ENCODE peak calls at places on chromosomes 6 and 20, in ten cellular contexts. G is SW480; E is stimulated activated CD8-positive, alpha-beta memory T cell treated with anti-CD3 and anti-CD28 coated beads, Interleukin-7, amount 100 ng/mL, for 48 hours; P is osteocyte; L is HL-60; N is LHCN-M2; J is OCI-LY7; X is SK-N-SH; K is sciatic nerve; Y is lower leg skin. A is an unnamed sample.
A peak's percentile ranks its signal among the peaks of the same experiment; 100 is the strongest.

GRCh38 chr20:52234302-52235045 is 42.9 kb upstream of the ZFP64 start:
- DNase-seq in G (no peak), E (no peak), P (no peak), L (no peak), N (no peak), J (no peak), X (no peak), K (no peak), Y (no peak), A (no peak)

GRCh38 chr6:24766685-24767462 is 7.9 kb upstream of the GMNN start:
- DNase-seq in G (peak; percentile 14), E (no peak), P (no peak), L (no peak), N (peak; percentile 47), J (peak; percentile 64), X (peak; percentile 36), K (no peak), Y (no peak), A (peak; percentile 32)

GRCh38 chr6:40330301-40330721 is 256.9 kb downstream of the LRFN2 start:
- DNase-seq in G (no peak), E (no peak), P (no peak), L (no peak), N (no peak), J (no peak), X (no peak), K (no peak), Y (no peak), A (no peak)

GRCh38 chr6:150282806-150283205 is 86.0 kb upstream of the IYD start:
- DNase-seq in G (no peak), E (no peak), P (no peak), L (no peak), N (no peak), J (no peak), X (no peak), K (no peak), Y (no peak), A (no peak)

GRCh38 chr6:44171899-44172546 is 13.4 kb downstream of the CAPN11 start:
- DNase-seq in G (no peak), E (no peak), P (no peak), L (no peak), N (no peak), J (no peak), X (no peak), K (no peak), Y (no peak), A (no peak)

GRCh38 chr20:3909952-3910366 is 20.8 kb downstream of the PANK2 start:
- DNase-seq in G (no peak), E (no peak), P (no peak), L (no peak), N (no peak), J (no peak), X (no peak), K (no peak), Y (no peak), A (no peak)

GRCh38 chr20:62480318-62480717 is 4.5 kb upstream of the GATA5 start:
- DNase-seq in G (no peak), E (no peak), P (no peak), L (no peak), N (no peak), J (no peak), X (no peak), K (no peak), Y (no peak), A (no peak)

GRCh38 chr20:50317644-50318043 is 127.0 kb downstream of the CEBPB start:
- DNase-seq in G (no peak), E (no peak), P (no peak), L (no peak), N (no peak), J (no peak), X (no peak), K (no peak), Y (peak; percentile 17), A (peak; percentile 5)

GRCh38 chr20:51022803-51023616 is at the start of gene KCNG1:
- DNase-seq in G (peak; percentile 75), E (peak; percentile 32), P (peak; percentile 90), L (no peak), N (peak; percentile 46), J (no peak), X (peak; percentile 97), K (no peak), Y (peak; percentile 21), A (no peak)

GRCh38 chr6:148747145-148747492 is 289 bp downstream of the UST start:
- DNase-seq in G (no peak), E (no peak), P (peak; percentile 88), L (no peak), N (peak; percentile 46), J (no peak), X (peak; percentile 34), K (peak; percentile 80), Y (no peak), A (peak; percentile 48)

GRCh38 chr20:3093861-3094361 is 9.4 kb upstream of the AVP start:
- DNase-seq in G (no peak), E (no peak), P (no peak), L (peak; percentile 47), N (no peak), J (no peak), X (no peak), K (no peak), Y (no peak), A (no peak)

GRCh38 chr6:41917528-41917927 is 3.4 kb downstream of the MED20 start:
- DNase-seq in G (peak; percentile 76), E (no peak), P (no peak), L (no peak), N (peak; percentile 96), J (no peak), X (no peak), K (no peak), Y (no peak), A (no peak)

GRCh38 chr6:88349511-88349910 is 183.4 kb upstream of the CNR1 start:
- DNase-seq in G (no peak), E (no peak), P (no peak), L (no peak), N (no peak), J (no peak), X (no peak), K (no peak), Y (no peak), A (no peak)